ENCODE peak calls at places on chromosomes 16 and 17, in six cellular contexts. R is A549, Y is testis, V is uterus, J is prostate gland, L is GM12891. Z is an unnamed sample.
A peak's percentile ranks its signal among the peaks of the same experiment; 100 is the strongest.

GRCh38 chr16:72740346-72740745 is 307.6 kb downstream of the ZFHX3 start:
- DNase-seq in R (no peak), L (no peak), V (no peak), J (no peak), Y (no peak), Z (no peak)

GRCh38 chr17:75024686-75025397 is 12.4 kb downstream of the MRPL58 start:
- DNase-seq in V (no peak), J (no peak), Y (peak; percentile 59), R (no peak), L (no peak), Z (no peak)

GRCh38 chr16:73041644-73042043 is 6.3 kb downstream of the ZFHX3 start:
- DNase-seq in Y (no peak), V (no peak), R (no peak), J (no peak), L (no peak), Z (no peak)

GRCh38 chr17:14038206-14038605 is 31.1 kb upstream of the COX10 start:
- DNase-seq in Y (no peak), J (no peak), V (no peak), R (no peak), L (no peak), Z (no peak)

GRCh38 chr17:79500738-79501533 is 109.9 kb downstream of the RBFOX3 start:
- DNase-seq in V (no peak), Y (no peak), L (no peak), R (no peak), J (no peak), Z (no peak)

GRCh38 chr16:77963185-77964044 is 58.9 kb upstream of the CLEC3A start:
- DNase-seq in J (no peak), L (no peak), V (no peak), R (no peak), Y (no peak), Z (no peak)

GRCh38 chr16:11349599-11350276 is 4.5 kb downstream of the RMI2 start:
- DNase-seq in Y (peak; percentile 59), L (no peak), R (no peak), J (peak; percentile 81), V (peak; percentile 47), Z (no peak)

GRCh38 chr16:58284021-58284420 is 10.8 kb downstream of the PRSS54 start:
- DNase-seq in R (no peak), J (no peak), V (no peak), L (no peak), Y (no peak), Z (no peak)

GRCh38 chr16:9415588-9415987 is 324.1 kb downstream of the HAPSTR1 start:
- DNase-seq in L (no peak), J (no peak), Y (no peak), R (no peak), V (no peak), Z (no peak)

GRCh38 chr17:7886227-7887037 is 2.2 kb upstream of the CHD3 start:
- DNase-seq in V (peak; percentile 60), Y (peak; percentile 60), R (peak; percentile 69), L (no peak), J (peak; percentile 68), Z (peak; percentile 57)

GRCh38 chr17:3929181-3929580 is 12.9 kb upstream of the P2RX1 start:
- DNase-seq in L (no peak), J (no peak), V (no peak), Y (no peak), R (no peak), Z (no peak)

GRCh38 chr17:78359936-78360370 is at the start of gene SOCS3:
- DNase-seq in L (peak; percentile 72), Y (peak; percentile 88), V (peak; percentile 94), R (peak; percentile 98), J (peak; percentile 93), Z (peak; percentile 97)

GRCh38 chr16:75043175-75043937 is 44.5 kb downstream of the ZNRF1 start:
- DNase-seq in R (no peak), Y (no peak), V (peak; percentile 47), L (no peak), J (no peak), Z (peak; percentile 98)

GRCh38 chr16:67326472-67327309 is at the start of the genes KCTD19 and LRRC36:
- DNase-seq in J (peak; percentile 35), Y (peak; percentile 86), L (peak; percentile 71), R (peak; percentile 93), V (peak; percentile 55), Z (peak; percentile 52)

GRCh38 chr17:78722101-78722761 is 59.8 kb downstream of the CYTH1 start:
- DNase-seq in V (no peak), Y (no peak), J (no peak), R (no peak), L (no peak), Z (no peak)

GRCh38 chr17:82684207-82684903 is 14.1 kb downstream of the RAB40B start:
- DNase-seq in R (peak; percentile 81), V (no peak), Y (no peak), L (no peak), J (no peak), Z (no peak)

DNA sequence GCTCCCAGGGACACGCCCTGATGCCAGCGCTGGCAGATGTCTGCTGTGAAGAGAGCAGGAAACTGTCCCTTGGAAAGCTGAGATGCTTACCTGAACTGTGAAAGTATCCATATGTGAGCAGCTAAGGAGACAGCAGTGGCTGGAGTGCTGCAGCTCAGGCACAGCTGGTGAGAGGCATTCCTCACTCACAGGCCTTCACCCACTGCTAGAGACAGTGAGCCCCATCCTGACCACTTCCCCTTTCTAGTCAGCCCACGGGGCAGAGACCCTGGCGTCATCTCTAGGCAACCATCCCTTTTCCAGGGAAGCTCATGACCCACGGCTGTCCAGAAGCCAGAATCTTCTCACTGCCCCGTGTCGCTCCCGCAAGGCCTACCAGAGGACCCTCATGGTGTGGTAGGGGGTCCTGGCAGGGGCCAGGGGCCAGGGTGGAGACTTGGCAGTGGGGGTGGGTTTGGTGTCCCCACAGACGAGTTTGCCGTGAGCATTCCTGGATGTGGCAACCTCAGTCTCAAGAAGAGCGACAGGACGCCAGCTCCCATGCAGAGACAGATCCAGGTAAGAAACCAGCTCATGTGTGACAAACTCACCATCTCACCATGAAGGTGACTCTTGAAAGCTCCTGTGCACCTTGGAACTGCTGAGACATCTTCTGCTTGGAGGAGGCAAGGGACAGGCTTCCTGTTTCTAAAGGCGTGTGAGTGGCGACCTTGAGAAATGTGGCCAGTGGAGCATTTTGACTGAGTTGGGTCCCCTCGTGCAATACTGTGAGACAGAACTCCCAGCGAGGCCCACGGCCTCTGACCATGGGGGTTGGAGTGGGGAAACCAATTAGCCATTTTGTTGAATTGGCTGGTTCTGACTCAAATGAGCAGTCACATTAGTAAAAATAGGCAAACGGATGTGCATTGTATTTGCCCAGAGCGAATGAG is at the start of gene SCIMP:
- DNase-seq in L (no peak), Y (no peak), J (no peak), V (no peak), R (no peak), Z (no peak)
- TF ChIP-seq POLR2A in L (peak; percentile 92), Y (no peak), J (no peak), V (no peak), R (no peak), Z (no peak)

DNA sequence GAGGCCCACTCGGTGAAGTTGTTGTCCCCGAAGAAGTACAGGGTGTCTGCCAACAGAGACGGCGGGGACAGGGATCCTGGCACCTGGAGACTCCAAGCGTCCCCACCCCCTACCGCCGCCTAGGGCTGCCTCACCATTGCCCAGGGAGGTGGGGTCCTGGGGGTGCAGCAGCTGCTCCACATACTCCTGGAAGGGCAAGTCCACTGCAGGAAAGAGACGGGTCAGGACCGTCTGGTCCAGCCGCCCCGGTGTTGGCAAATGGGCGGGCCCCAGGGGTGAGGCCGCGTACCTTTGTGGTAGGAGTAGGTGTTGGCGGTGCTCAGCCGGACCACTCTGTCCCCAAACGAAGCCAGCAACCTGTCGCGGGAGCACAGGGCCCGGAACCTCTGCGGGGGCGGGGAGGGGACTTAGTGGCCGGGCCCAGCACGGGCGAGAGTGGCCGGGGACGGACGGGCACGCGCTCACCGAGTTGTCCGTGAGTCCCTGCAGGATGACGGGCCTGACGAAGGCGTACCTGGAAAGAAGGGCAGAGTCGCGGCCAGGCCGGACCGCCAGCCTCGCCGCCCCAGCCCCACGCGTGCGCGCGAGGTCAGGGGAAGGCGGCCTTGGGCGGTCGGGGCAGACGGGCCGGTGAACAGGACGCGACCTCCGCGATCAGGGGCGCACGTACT is 603 bp downstream of the JMJD8 start:
- DNase-seq in L (no peak), V (no peak), Y (no peak), J (no peak), R (no peak), Z (peak; percentile 62)
- TF ChIP-seq POLR2A in L (no peak), V (no peak), Y (no peak), J (no peak), R (no peak), Z (no peak)

DNA sequence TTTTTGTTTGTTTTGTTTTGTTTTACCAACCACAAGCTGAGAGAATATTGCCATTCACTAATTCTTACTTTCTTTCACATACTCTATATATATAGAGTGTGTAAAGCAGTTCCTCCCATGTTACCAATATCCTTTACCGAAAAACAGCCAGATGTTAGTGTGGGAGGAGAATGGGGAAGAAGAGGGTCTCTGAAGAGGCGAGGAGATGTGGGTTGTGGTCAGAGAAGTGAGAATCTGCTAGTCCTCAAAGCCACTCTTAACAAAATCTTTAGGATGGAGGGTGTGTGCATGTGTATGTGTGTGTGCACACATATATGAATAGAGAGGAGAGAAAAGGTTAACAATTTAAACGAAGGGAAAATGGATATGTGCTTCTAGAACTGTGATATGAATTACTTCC is 80.6 kb downstream of the TUBD1 start:
- DNase-seq in L (peak; percentile 13), J (no peak), V (no peak), Y (no peak), R (no peak), Z (no peak)
- TF ChIP-seq POLR2A in L (no peak), J (no peak), V (no peak), Y (no peak), R (no peak), Z (no peak)

DNA sequence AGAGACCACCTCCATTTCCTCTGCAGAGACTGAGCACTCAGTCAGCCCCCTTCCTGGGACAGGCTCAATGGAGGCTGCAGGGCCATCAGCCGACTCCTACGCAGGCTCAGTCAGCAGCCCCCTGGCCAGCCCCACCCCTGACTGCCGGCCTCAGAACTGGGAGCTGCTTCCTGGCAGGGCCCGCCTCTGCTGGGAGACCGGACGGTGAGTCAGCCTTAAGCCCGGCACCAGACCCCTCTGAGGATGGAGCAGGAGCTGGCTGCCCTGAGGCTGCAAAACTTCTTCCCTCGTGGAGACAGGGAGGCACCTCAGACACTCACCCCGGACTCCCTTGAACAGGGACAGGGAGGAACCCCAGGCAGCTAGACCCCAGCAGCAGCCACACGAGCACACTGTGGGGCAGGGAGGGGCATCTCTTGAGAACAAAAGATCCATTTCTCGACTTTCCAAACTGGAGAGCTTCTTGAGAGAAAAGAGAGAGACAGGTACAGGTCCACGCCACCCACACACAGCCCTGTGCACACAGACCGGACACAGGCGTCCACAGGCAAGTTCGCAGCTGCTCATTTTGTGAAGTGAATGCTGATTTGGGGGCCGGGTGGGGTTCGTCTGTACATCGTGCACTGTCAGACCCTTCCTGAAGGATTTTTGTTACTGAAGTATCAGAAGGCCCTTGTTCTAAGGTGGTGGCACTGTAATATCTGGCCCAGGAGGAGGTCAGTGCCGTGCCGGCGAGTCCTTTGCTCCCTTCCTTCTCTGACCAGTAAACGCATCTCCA is 1.3 kb upstream of the TUBB3 start:
- DNase-seq in R (peak; percentile 90), J (no peak), L (no peak), Y (peak; percentile 72), V (peak; percentile 67), Z (no peak)
- TF ChIP-seq POLR2A in R (peak; percentile 85), J (peak; percentile 64), L (no peak), Y (no peak), V (no peak), Z (no peak)